ENCODE peak calls at places on chromosomes 5 and 9, in five cellular contexts. L is prostate gland, C is right atrium auricular region, Y is neural progenitor cell, E is GM10248. S is an unnamed sample.

GRCh38 chr9:134698587-134699342 is 57.2 kb downstream of the COL5A1 start:
- DNase-seq in Y (peak), C (no peak), L (peak), E (peak), S (peak)

GRCh38 chr5:143204474-143205246 is 198.8 kb downstream of the NR3C1 start:
- DNase-seq in C (no peak), L (no peak), Y (no peak), E (no peak), S (no peak)

GRCh38 chr5:176693477-176693851 is 46.2 kb downstream of the TSPAN17 start:
- DNase-seq in E (no peak), C (no peak), Y (no peak), L (no peak), S (no peak)

GRCh38 chr9:91658513-91659105 is 235.0 kb upstream of the NFIL3 start:
- DNase-seq in Y (no peak), E (no peak), L (no peak), C (peak), S (no peak)

GRCh38 chr9:107807183-107807582 is 317.6 kb upstream of the KLF4 start:
- DNase-seq in L (no peak), C (no peak), E (no peak), Y (no peak), S (no peak)

GRCh38 chr5:6356578-6357164 is 21.7 kb downstream of the MED10 start:
- DNase-seq in L (no peak), C (no peak), E (no peak), Y (no peak), S (no peak)

GRCh38 chr9:124197177-124198095 is 60.3 kb upstream of the NEK6 start:
- DNase-seq in E (peak), C (no peak), Y (no peak), L (no peak), S (no peak)

GRCh38 chr9:126307306-126308061 is 19.1 kb upstream of the MVB12B start:
- DNase-seq in L (no peak), C (no peak), E (no peak), Y (no peak), S (no peak)

GRCh38 chr5:132658383-132659302 is 670 bp downstream of the IL13 start:
- DNase-seq in C (no peak), E (no peak), L (no peak), Y (no peak), S (no peak)

GRCh38 chr5:20575515-20575914 is 587.5 kb upstream of the CDH18 start:
- DNase-seq in Y (peak), E (no peak), C (no peak), L (no peak), S (no peak)

GRCh38 chr5:68261174-68262021 is 45.8 kb downstream of the PIK3R1 start:
- DNase-seq in L (no peak), Y (no peak), C (no peak), E (no peak), S (no peak)

GRCh38 chr5:4647955-4648354 is 492.2 kb upstream of the ADAMTS16 start:
- DNase-seq in E (no peak), L (no peak), Y (no peak), C (no peak), S (no peak)

GRCh38 chr9:92242115-92242778 is 51.2 kb downstream of the IARS1 start:
- DNase-seq in C (no peak), L (no peak), Y (peak), E (no peak), S (no peak)

GRCh38 chr9:70144131-70144503 is 100.5 kb downstream of the MAMDC2 start:
- DNase-seq in E (no peak), Y (no peak), L (no peak), C (no peak), S (no peak)

GRCh38 chr9:115946530-115946929 is 207.1 kb upstream of the PAPPA start:
- DNase-seq in Y (no peak), L (no peak), C (no peak), E (no peak), S (no peak)

GRCh38 chr5:77957-78804 is 13.8 kb upstream of the PLEKHG4B start:
- DNase-seq in C (no peak), E (peak), Y (peak), L (peak), S (no peak)

GRCh38 chr9:113631093-113631765 is 167.7 kb downstream of the RGS3 start:
- DNase-seq in Y (no peak), C (no peak), L (no peak), E (no peak), S (no peak)

GRCh38 chr5:71747182-71747581 is 28.1 kb downstream of the CARTPT start:
- DNase-seq in C (no peak), E (no peak), L (no peak), Y (no peak), S (no peak)

GRCh38 chr5:93570294-93571110 is 10.5 kb downstream of the NR2F1-AS1 start:
- DNase-seq in L (no peak), C (no peak), Y (peak), E (no peak), S (peak)

GRCh38 chr9:131739192-131739961 is 499 bp downstream of the RAPGEF1 start:
- DNase-seq in L (no peak), C (no peak), Y (peak), E (peak), S (peak)

GRCh38 chr9:8845808-8846207 is 1046.2 kb upstream of the DMAC1 start:
- DNase-seq in C (no peak), L (no peak), E (no peak), Y (no peak), S (no peak)

GRCh38 chr9:79660615-79661014 is 88.8 kb downstream of the TLE4 start:
- DNase-seq in E (no peak), Y (peak), L (no peak), C (no peak), S (peak)

GRCh38 chr5:139383993-139384590 is 995 bp upstream of the SLC23A1 start:
- DNase-seq in E (no peak), Y (no peak), C (no peak), L (peak), S (no peak)

GRCh38 chr9:81389569-81389993 is 299.8 kb downstream of the TLE1 start:
- DNase-seq in E (no peak), Y (no peak), C (peak), L (no peak), S (no peak)

GRCh38 chr9:92504881-92505280 is 22.6 kb upstream of the ASPN start:
- DNase-seq in Y (no peak), E (no peak), L (no peak), C (no peak), S (no peak)

GRCh38 chr9:134475051-134475790 is 149.0 kb downstream of the RXRA start:
- DNase-seq in Y (no peak), E (peak), L (peak), C (peak), S (no peak)

GRCh38 chr5:139748505-139748826 is 47.1 kb upstream of the PSD2 start:
- DNase-seq in C (no peak), L (no peak), Y (peak), E (no peak), S (no peak)

GRCh38 chr5:159463590-159464321 is 133.5 kb upstream of the IL12B start:
- DNase-seq in E (no peak), C (no peak), Y (no peak), L (no peak), S (no peak)

GRCh38 chr9:120353501-120353900 is 226.5 kb downstream of the CDK5RAP2 start:
- DNase-seq in E (no peak), Y (no peak), L (no peak), C (peak), S (no peak)

GRCh38 chr5:58182287-58182841 is 277.5 kb downstream of the PLK2 start:
- DNase-seq in Y (no peak), L (no peak), E (no peak), C (no peak), S (no peak)

GRCh38 chr5:17477553-17478265 is 20.3 kb upstream of the TAF11L2 start:
- DNase-seq in L (no peak), C (no peak), Y (no peak), E (no peak), S (no peak)

GRCh38 chr5:172424111-172424490 is 30.2 kb downstream of the SH3PXD2B start:
- DNase-seq in L (no peak), C (no peak), E (no peak), Y (no peak), S (no peak)

GRCh38 chr5:69517763-69518212 is 25.2 kb downstream of the OCLN start:
- DNase-seq in Y (no peak), C (no peak), L (peak), E (no peak), S (no peak)

GRCh38 chr5:43997647-43998251 is 391.5 kb downstream of the FGF10 start:
- DNase-seq in C (no peak), Y (peak), E (no peak), L (no peak), S (no peak)

GRCh38 chr5:158810615-158811014 is 289.1 kb downstream of the EBF1 start:
- DNase-seq in L (no peak), E (no peak), Y (no peak), C (no peak), S (no peak)

GRCh38 chr5:98781520-98781919 is 8.1 kb downstream of the RGMB start:
- DNase-seq in C (no peak), L (no peak), E (no peak), Y (no peak), S (no peak)

GRCh38 chr5:96651047-96651446 is 11.1 kb upstream of the CAST start:
- DNase-seq in C (no peak), L (no peak), Y (no peak), E (no peak), S (no peak)

GRCh38 chr5:151461312-151461711 is 13.9 kb downstream of the SLC36A1 start:
- DNase-seq in Y (no peak), L (no peak), C (no peak), E (peak), S (no peak)

GRCh38 chr5:151456321-151456940 is 9.0 kb downstream of the SLC36A1 start:
- DNase-seq in C (no peak), Y (no peak), E (no peak), L (peak), S (no peak)

GRCh38 chr5:151458314-151458713 is 10.9 kb downstream of the SLC36A1 start:
- DNase-seq in Y (no peak), L (no peak), C (no peak), E (no peak), S (no peak)

GRCh38 chr5:151463137-151464029 is 16.0 kb downstream of the SLC36A1 start:
- DNase-seq in L (peak), E (no peak), Y (peak), C (no peak), S (peak)

GRCh38 chr5:151459680-151460079 is 12.3 kb downstream of the SLC36A1 start:
- DNase-seq in L (no peak), E (no peak), Y (peak), C (no peak), S (peak)
- TF ChIP-seq CTCF in L (no peak), E (no peak), Y (no peak), C (no peak), S (no peak)

DNA sequence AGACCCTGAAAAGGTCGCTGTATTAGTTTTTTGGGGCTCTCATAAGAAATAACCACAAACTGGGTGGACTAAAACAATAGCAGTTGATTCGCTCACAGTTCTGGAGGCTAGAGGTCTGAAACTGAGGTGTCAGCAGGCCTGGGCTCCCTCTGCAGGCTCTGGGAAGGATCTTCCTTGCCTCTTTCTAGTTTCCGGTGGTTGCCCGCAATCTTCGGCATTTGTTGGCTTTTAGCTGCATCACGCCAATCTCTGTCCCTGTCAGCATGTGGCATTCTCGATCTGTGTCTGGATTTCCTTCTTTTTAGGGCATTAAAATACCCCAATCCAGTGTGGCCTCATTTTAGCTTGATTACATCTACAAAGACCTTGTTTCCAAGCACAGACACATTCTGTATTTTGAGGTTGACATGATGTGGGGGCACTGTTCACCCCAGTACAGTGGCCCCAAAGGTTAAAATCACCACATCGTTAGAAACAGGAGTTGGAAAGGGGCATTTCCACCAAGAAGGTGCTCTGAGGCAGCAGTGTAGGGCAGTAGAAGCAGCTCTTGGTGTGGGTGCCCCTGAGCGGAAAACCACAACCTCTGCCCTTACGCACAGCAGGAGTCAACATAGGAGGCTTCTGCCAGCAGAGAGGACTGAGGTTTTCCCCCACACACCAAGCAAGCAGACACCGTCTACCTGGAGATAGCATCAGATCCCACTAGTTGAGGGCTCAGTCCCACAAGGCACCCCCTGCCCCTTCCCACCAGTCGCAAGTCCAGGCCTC is 13.5 kb downstream of the ZNF79 start:
- DNase-seq in E (no peak), C (no peak), L (no peak), Y (no peak), S (no peak)
- TF ChIP-seq CTCF in E (no peak), C (no peak), L (no peak), Y (no peak), S (no peak)

DNA sequence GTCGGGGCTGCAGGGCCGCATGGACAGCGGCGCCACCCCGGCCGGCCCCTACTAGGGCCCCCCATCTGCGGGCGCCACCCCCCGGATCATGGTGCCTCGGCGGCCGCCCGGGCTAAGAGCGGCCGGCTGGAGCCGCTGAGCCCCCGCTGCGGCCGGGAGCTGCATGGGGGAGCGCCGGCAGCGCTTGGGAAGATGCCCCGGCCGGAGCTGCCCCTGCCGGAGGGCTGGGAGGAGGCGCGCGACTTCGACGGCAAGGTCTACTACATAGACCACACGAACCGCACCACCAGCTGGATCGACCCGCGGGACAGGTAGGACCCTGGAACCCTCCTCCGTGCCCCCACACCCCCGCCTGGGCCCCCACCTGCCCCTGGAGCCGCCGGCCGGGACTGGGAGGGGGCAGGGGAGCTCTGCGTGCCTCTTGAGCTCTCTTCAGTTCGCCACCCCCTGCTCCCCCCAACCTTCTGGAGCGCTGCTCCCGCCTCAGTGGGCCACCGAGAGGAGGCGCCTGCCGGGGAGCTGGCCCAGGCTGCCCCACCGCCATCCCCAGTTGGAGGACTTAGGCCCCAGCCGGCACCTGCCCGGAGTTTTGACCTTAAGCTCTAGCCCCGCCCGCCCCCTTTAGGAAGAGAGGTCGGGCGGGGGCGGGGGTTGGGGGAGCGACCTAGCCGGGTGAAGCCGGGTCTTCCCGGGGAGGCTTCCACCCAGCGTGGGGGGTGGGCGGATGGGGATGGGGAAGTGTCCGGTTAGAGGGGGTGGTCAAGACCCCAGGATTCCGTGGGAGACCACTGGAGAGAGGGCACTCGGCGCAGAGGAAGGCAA is 727 bp downstream of the WWC1 start:
- DNase-seq in C (no peak), L (no peak), E (peak), Y (peak), S (peak)
- TF ChIP-seq CTCF in C (no peak), L (no peak), E (no peak), Y (peak), S (no peak)

GRCh38 chr9:128096614-128097013 is 28.6 kb downstream of the SLC25A25 start:
- DNase-seq in C (no peak), Y (peak), E (no peak), L (no peak), S (no peak)

GRCh38 chr9:128094950-128095544 is 27.0 kb downstream of the SLC25A25 start:
- DNase-seq in L (no peak), Y (no peak), C (no peak), E (no peak), S (no peak)

GRCh38 chr9:128093016-128093415 is 25.0 kb downstream of the SLC25A25 start:
- DNase-seq in Y (no peak), E (no peak), L (no peak), C (no peak), S (no peak)

GRCh38 chr9:128092199-128092977 is 24.4 kb downstream of the SLC25A25 start:
- DNase-seq in L (no peak), C (no peak), Y (no peak), E (no peak), S (no peak)

DNA sequence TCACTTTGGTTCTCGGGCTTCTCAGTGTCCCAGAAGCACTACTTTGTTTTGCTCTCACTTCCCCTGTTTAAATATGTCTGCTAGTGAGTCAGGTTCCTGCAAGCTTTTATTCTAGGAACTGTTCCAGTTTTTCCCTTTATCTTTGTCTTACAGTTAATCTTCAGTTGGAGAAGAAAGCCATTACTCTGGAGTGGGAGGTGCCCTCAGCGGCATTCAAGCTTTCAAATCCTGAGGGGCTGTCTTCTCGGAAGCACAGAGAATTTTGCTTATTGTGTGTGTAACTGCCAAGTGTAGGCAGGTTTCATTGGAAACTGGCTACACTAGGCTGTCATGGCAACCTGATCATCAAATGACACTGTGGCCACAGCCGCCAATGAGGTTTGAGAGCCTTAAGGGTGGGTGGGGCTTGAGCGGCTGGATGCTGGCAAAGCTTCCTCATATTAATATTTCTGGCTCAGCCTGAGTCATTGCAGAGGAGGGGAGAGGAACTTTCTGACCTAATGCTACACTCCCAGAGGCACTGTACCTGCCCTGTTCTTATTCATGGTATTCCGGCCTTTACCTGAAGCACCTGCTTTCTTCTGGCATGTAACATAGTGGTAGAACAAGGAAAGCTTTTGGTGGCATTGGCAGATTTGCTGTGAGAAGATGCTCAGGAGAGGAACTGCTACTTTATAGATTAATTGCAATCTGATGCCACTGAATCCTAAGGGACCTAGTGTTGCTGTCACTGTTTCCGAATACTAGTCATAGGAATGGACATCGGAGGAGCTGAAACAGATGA is 26.3 kb downstream of the SLC25A25 start:
- DNase-seq in E (peak), L (peak), C (peak), Y (peak), S (peak)
- TF ChIP-seq CTCF in E (no peak), L (no peak), C (no peak), Y (no peak), S (no peak)

GRCh38 chr5:141846031-141846430 is 32.2 kb downstream of the PCDH1 start:
- DNase-seq in E (no peak), C (no peak), L (no peak), Y (peak), S (peak)

GRCh38 chr5:141848771-141849370 is 29.3 kb downstream of the PCDH1 start:
- DNase-seq in L (peak), Y (no peak), C (peak), E (peak), S (no peak)

GRCh38 chr5:141843156-141843927 is 34.9 kb downstream of the PCDH1 start:
- DNase-seq in Y (no peak), C (no peak), E (no peak), L (no peak), S (no peak)

GRCh38 chr5:141844414-141845097 is 33.7 kb downstream of the PCDH1 start:
- DNase-seq in C (no peak), E (no peak), L (no peak), Y (no peak), S (no peak)

DNA sequence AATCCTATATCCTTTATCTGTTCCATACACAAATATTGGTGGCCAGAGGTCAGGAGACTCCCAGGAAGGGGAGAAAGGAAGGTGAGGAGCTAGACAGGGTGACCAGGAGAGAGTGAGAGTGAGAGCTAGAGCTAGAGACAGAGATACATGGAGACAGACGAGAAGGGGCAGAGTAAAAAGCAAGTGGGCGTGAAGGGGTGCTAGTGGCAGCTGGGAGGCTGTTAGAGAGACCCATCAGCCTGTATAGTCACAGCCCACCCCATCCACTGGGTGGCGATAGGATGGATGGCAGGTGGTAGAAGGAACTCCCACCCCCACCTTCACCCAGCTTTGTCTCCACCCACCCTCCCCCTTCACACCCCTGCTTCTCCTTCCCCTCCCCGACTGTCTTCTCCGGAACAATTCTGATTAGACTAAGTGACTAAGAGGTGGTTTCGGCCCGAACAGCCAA is 32.8 kb downstream of the PCDH1 start:
- DNase-seq in E (no peak), C (no peak), L (no peak), Y (peak), S (no peak)
- TF ChIP-seq CTCF in E (no peak), C (no peak), L (no peak), Y (peak), S (no peak)

GRCh38 chr9:98778711-98779530 is 17.4 kb downstream of the ANKS6 start:
- DNase-seq in C (peak), L (no peak), Y (no peak), E (no peak), S (no peak)
- TF ChIP-seq CTCF in C (no peak), L (no peak), Y (no peak), E (no peak), S (no peak)

S was measured in nephron progenitor cell.